ENCODE peak calls at places on chromosome 12, in nine cellular contexts. One of them, this sample, is unnamed.

GRCh38 chr12:99498756-99499155 is 148.8 kb upstream of the GARIN6 start:
- DNase-seq in A549: peak; percentile 16
- DNase-seq in HCT116: no peak
- DNase-seq in Panc1: no peak
- DNase-seq in HL-60: no peak
- DNase-seq in GM23338: peak; percentile 2
- DNase-seq in K562: no peak
- DNase-seq in SK-N-SH: no peak
- DNase-seq in GM12878: no peak
- DNase-seq in this sample: no peak

GRCh38 chr12:64633940-64634337 is 23.6 kb downstream of the RASSF3 start:
- DNase-seq in A549: peak; percentile 92
- DNase-seq in HCT116: no peak
- DNase-seq in Panc1: peak; percentile 48
- DNase-seq in HL-60: no peak
- DNase-seq in GM23338: no peak
- DNase-seq in K562: no peak
- DNase-seq in SK-N-SH: no peak
- DNase-seq in GM12878: no peak
- DNase-seq in this sample: peak; percentile 88

GRCh38 chr12:49866859-49867579 is 24.1 kb upstream of the BCDIN3D start:
- DNase-seq in A549: peak; percentile 66
- DNase-seq in HCT116: peak; percentile 52
- DNase-seq in Panc1: peak; percentile 43
- DNase-seq in HL-60: no peak
- DNase-seq in GM23338: peak; percentile 90
- DNase-seq in K562: peak; percentile 84
- DNase-seq in SK-N-SH: peak; percentile 89
- DNase-seq in GM12878: no peak
- DNase-seq in this sample: peak; percentile 43

GRCh38 chr12:117494833-117495714 is 133.6 kb upstream of the NOS1 start:
- DNase-seq in A549: peak; percentile 52
- DNase-seq in HCT116: no peak
- DNase-seq in Panc1: no peak
- DNase-seq in HL-60: no peak
- DNase-seq in GM23338: peak; percentile 23
- DNase-seq in K562: no peak
- DNase-seq in SK-N-SH: no peak
- DNase-seq in GM12878: no peak
- DNase-seq in this sample: peak; percentile 10

GRCh38 chr12:100372846-100373245 is 16.0 kb downstream of the SLC17A8 start:
- DNase-seq in A549: no peak
- DNase-seq in HCT116: no peak
- DNase-seq in Panc1: no peak
- DNase-seq in HL-60: no peak
- DNase-seq in GM23338: peak; percentile 75
- DNase-seq in K562: no peak
- DNase-seq in SK-N-SH: no peak
- DNase-seq in GM12878: no peak
- DNase-seq in this sample: no peak

GRCh38 chr12:27779837-27780611 is at the start of the genes KLHL42 and MANSC4:
- DNase-seq in A549: peak; percentile 75
- DNase-seq in HCT116: no peak
- DNase-seq in Panc1: no peak
- DNase-seq in HL-60: peak; percentile 35
- DNase-seq in GM23338: peak; percentile 89
- DNase-seq in K562: peak; percentile 81
- DNase-seq in SK-N-SH: peak; percentile 92
- DNase-seq in GM12878: no peak
- DNase-seq in this sample: peak; percentile 30

GRCh38 chr12:124305136-124305535 is 10.2 kb downstream of the RFLNA start:
- DNase-seq in A549: no peak
- DNase-seq in HCT116: no peak
- DNase-seq in Panc1: no peak
- DNase-seq in HL-60: no peak
- DNase-seq in GM23338: no peak
- DNase-seq in K562: no peak
- DNase-seq in SK-N-SH: no peak
- DNase-seq in GM12878: no peak
- DNase-seq in this sample: no peak

GRCh38 chr12:51976376-51977160 is 25.1 kb downstream of the ACVR1B start:
- DNase-seq in A549: peak; percentile 79
- DNase-seq in HCT116: no peak
- DNase-seq in Panc1: no peak
- DNase-seq in HL-60: no peak
- DNase-seq in GM23338: no peak
- DNase-seq in K562: no peak
- DNase-seq in SK-N-SH: no peak
- DNase-seq in GM12878: no peak
- DNase-seq in this sample: peak; percentile 92

GRCh38 chr12:105562727-105563072 is 232.2 kb downstream of the C12orf75 start:
- DNase-seq in A549: peak; percentile 72
- DNase-seq in HCT116: no peak
- DNase-seq in Panc1: no peak
- DNase-seq in HL-60: no peak
- DNase-seq in GM23338: no peak
- DNase-seq in K562: no peak
- DNase-seq in SK-N-SH: no peak
- DNase-seq in GM12878: no peak
- DNase-seq in this sample: no peak

GRCh38 chr12:29517265-29517664 is 19.8 kb upstream of the OVCH1 start:
- DNase-seq in A549: peak; percentile 18
- DNase-seq in HCT116: no peak
- DNase-seq in Panc1: no peak
- DNase-seq in HL-60: no peak
- DNase-seq in GM23338: no peak
- DNase-seq in K562: no peak
- DNase-seq in SK-N-SH: no peak
- DNase-seq in GM12878: no peak
- DNase-seq in this sample: no peak

GRCh38 chr12:29516431-29516875 is 19.0 kb upstream of the OVCH1 start:
- DNase-seq in A549: no peak
- DNase-seq in HCT116: no peak
- DNase-seq in Panc1: no peak
- DNase-seq in HL-60: no peak
- DNase-seq in GM23338: no peak
- DNase-seq in K562: no peak
- DNase-seq in SK-N-SH: no peak
- DNase-seq in GM12878: no peak
- DNase-seq in this sample: no peak

GRCh38 chr12:29521951-29522350 is 24.5 kb upstream of the OVCH1 start:
- DNase-seq in A549: no peak
- DNase-seq in HCT116: no peak
- DNase-seq in Panc1: no peak
- DNase-seq in HL-60: no peak
- DNase-seq in GM23338: no peak
- DNase-seq in K562: no peak
- DNase-seq in SK-N-SH: no peak
- DNase-seq in GM12878: no peak
- DNase-seq in this sample: no peak

GRCh38 chr12:29519585-29520182 is 22.2 kb upstream of the OVCH1 start:
- DNase-seq in A549: peak; percentile 60
- DNase-seq in HCT116: peak; percentile 29
- DNase-seq in Panc1: peak; percentile 42
- DNase-seq in HL-60: no peak
- DNase-seq in GM23338: peak; percentile 49
- DNase-seq in K562: peak; percentile 27
- DNase-seq in SK-N-SH: peak; percentile 32
- DNase-seq in GM12878: no peak
- DNase-seq in this sample: peak; percentile 28

DNA sequence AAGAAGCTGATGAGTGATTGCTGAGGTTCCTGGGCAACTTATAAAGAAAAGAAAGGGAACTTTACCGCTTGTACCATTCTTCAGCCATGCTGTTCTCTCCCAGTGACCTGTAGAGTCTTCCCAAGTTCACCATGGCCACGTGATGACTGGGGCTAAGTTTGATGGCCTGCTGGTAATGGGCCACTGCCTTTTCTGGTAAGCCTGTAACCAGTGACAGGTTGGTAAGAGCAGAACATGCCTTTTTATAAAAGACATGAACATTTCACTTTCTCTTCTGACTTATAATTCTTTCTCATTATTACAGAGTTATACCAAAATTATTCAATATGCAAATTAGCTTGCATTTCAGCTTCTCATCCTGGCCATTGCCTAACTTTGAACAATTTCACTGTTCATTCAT is 20.9 kb upstream of the OVCH1 start:
- DNase-seq in A549: no peak
- DNase-seq in HCT116: no peak
- DNase-seq in Panc1: no peak
- DNase-seq in HL-60: no peak
- DNase-seq in GM23338: no peak
- DNase-seq in K562: no peak
- DNase-seq in SK-N-SH: no peak
- DNase-seq in GM12878: no peak
- DNase-seq in this sample: no peak
- TF ChIP-seq REST in A549: no peak
- TF ChIP-seq REST in HCT116: no peak
- TF ChIP-seq REST in Panc1: no peak
- TF ChIP-seq REST in HL-60: no peak
- TF ChIP-seq REST in GM23338: no peak
- TF ChIP-seq REST in K562: no peak
- TF ChIP-seq REST in SK-N-SH: no peak
- TF ChIP-seq REST in GM12878: no peak
- TF ChIP-seq REST in this sample: no peak

DNA sequence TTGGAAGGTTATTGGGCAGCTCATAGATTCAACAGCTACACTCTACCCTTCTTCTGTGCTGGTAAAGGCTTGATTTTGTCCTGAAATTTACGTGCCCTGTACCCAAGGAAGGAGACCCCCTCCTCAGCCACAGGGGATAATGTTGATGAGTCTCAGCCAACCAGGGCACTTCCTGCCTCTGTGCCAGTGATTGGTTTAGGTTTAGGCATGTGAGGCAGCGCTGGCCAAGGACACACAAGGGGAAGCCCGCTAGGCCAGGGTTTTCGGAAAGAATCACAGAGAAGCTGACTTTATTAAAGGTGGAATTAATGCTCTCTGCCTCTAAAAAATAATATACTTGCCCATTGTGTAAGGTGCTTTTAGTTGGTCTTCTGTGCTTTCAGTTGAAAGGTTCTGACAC is 15.4 kb upstream of the CTDSP2 start:
- DNase-seq in A549: no peak
- DNase-seq in HCT116: no peak
- DNase-seq in Panc1: no peak
- DNase-seq in HL-60: no peak
- DNase-seq in GM23338: no peak
- DNase-seq in K562: no peak
- DNase-seq in SK-N-SH: no peak
- DNase-seq in GM12878: no peak
- DNase-seq in this sample: no peak
- TF ChIP-seq REST in A549: no peak
- TF ChIP-seq REST in HCT116: no peak
- TF ChIP-seq REST in Panc1: no peak
- TF ChIP-seq REST in HL-60: no peak
- TF ChIP-seq REST in GM23338: no peak
- TF ChIP-seq REST in K562: no peak
- TF ChIP-seq REST in SK-N-SH: no peak
- TF ChIP-seq REST in GM12878: no peak
- TF ChIP-seq REST in this sample: no peak

GRCh38 chr12:89024580-89024979 is 327.7 kb downstream of the DUSP6 start:
- DNase-seq in A549: no peak
- DNase-seq in HCT116: no peak
- DNase-seq in Panc1: no peak
- DNase-seq in HL-60: no peak
- DNase-seq in GM23338: no peak
- DNase-seq in K562: no peak
- DNase-seq in SK-N-SH: no peak
- DNase-seq in GM12878: no peak
- DNase-seq in this sample: no peak
- TF ChIP-seq REST in A549: no peak
- TF ChIP-seq REST in HCT116: no peak
- TF ChIP-seq REST in Panc1: no peak
- TF ChIP-seq REST in HL-60: no peak
- TF ChIP-seq REST in GM23338: no peak
- TF ChIP-seq REST in K562: no peak
- TF ChIP-seq REST in SK-N-SH: no peak
- TF ChIP-seq REST in GM12878: no peak
- TF ChIP-seq REST in this sample: no peak

GRCh38 chr12:4107911-4108697 is 165.5 kb upstream of the CCND2 start:
- DNase-seq in A549: no peak
- DNase-seq in HCT116: no peak
- DNase-seq in Panc1: no peak
- DNase-seq in HL-60: no peak
- DNase-seq in GM23338: no peak
- DNase-seq in K562: no peak
- DNase-seq in SK-N-SH: no peak
- DNase-seq in GM12878: no peak
- DNase-seq in this sample: no peak

GRCh38 chr12:4108803-4109345 is 164.7 kb upstream of the CCND2 start:
- DNase-seq in A549: no peak
- DNase-seq in HCT116: no peak
- DNase-seq in Panc1: no peak
- DNase-seq in HL-60: no peak
- DNase-seq in GM23338: no peak
- DNase-seq in K562: no peak
- DNase-seq in SK-N-SH: no peak
- DNase-seq in GM12878: no peak
- DNase-seq in this sample: no peak

GRCh38 chr12:4111010-4111409 is 162.6 kb upstream of the CCND2 start:
- DNase-seq in A549: no peak
- DNase-seq in HCT116: no peak
- DNase-seq in Panc1: no peak
- DNase-seq in HL-60: no peak
- DNase-seq in GM23338: no peak
- DNase-seq in K562: no peak
- DNase-seq in SK-N-SH: no peak
- DNase-seq in GM12878: no peak
- DNase-seq in this sample: no peak

GRCh38 chr12:4107436-4107878 is 166.1 kb upstream of the CCND2 start:
- DNase-seq in A549: peak; percentile 51
- DNase-seq in HCT116: peak; percentile 26
- DNase-seq in Panc1: peak; percentile 12
- DNase-seq in HL-60: peak; percentile 75
- DNase-seq in GM23338: peak; percentile 94
- DNase-seq in K562: peak; percentile 57
- DNase-seq in SK-N-SH: peak; percentile 29
- DNase-seq in GM12878: peak; percentile 86
- DNase-seq in this sample: peak; percentile 55

DNA sequence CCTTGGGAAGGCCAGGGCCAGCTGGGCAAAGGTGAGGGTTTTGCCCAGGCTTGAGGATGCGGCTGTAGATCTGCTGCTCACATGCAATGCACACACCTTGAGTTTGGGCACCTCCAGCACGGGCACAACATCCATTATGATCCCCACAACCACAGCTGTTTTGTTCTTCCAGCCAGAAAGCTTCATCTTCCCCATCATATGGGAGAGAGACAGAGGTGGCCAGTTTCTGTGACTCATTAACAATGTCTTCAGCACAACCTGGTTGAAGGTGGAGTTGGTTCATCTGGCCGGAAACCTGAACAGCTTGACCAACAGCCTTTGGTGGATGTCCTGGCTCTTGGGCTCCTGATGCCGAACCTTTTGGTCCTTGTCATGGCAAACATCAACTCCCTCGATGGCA is 163.7 kb upstream of the CCND2 start:
- DNase-seq in A549: no peak
- DNase-seq in HCT116: no peak
- DNase-seq in Panc1: no peak
- DNase-seq in HL-60: no peak
- DNase-seq in GM23338: no peak
- DNase-seq in K562: no peak
- DNase-seq in SK-N-SH: no peak
- DNase-seq in GM12878: no peak
- DNase-seq in this sample: no peak
- TF ChIP-seq REST in A549: no peak
- TF ChIP-seq REST in HCT116: no peak
- TF ChIP-seq REST in Panc1: no peak
- TF ChIP-seq REST in HL-60: no peak
- TF ChIP-seq REST in GM23338: no peak
- TF ChIP-seq REST in K562: no peak
- TF ChIP-seq REST in SK-N-SH: no peak
- TF ChIP-seq REST in GM12878: no peak
- TF ChIP-seq REST in this sample: no peak

This sample was measured in HepG2.